ENCODE peak calls at places on chromosome 22, in nine cellular contexts. P is lower leg skin; B is NCI-H1092 treated with DMSO at 0.1 percent for 48 hours; W is left lung; Q is frontal cortex; H is SW 1271; N is kidney epithelial cell; R is CD4-positive, alpha-beta T cell; G is epithelial cell of prostate. C is an unnamed sample.

GRCh38 chr22:48485144-48486135 is 1342.2 kb downstream of the BRD1 start:
- DNase-seq in G (no peak), W (no peak), R (no peak), Q (no peak), H (no peak), B (no peak), P (peak), N (no peak), C (peak)

GRCh38 chr22:18104566-18104965 is 6.0 kb upstream of the TUBA8 start:
- DNase-seq in Q (no peak), B (no peak), H (no peak), N (no peak), G (no peak), W (no peak), R (no peak), P (no peak), C (no peak)

GRCh38 chr22:36431977-36432376 is 44.2 kb upstream of the MYH9 start:
- DNase-seq in N (no peak), R (no peak), B (no peak), W (no peak), P (no peak), Q (no peak), G (no peak), H (no peak), C (no peak)

GRCh38 chr22:39239561-39240423 is 5.0 kb downstream of the PDGFB start:
- DNase-seq in N (no peak), G (peak), H (no peak), B (no peak), Q (no peak), P (peak), W (peak), R (no peak), C (no peak)

GRCh38 chr22:42904049-42904448 is 47.0 kb upstream of the ARFGAP3 start:
- DNase-seq in B (no peak), N (no peak), R (no peak), H (no peak), Q (no peak), P (no peak), G (no peak), W (no peak), C (no peak)

GRCh38 chr22:26377170-26377825 is 51.8 kb upstream of the ASPHD2 start:
- DNase-seq in P (no peak), B (no peak), H (no peak), R (no peak), W (no peak), G (no peak), N (no peak), Q (no peak), C (no peak)

GRCh38 chr22:48263791-48264351 is 1501.4 kb downstream of the TBC1D22A start:
- DNase-seq in R (no peak), Q (no peak), G (no peak), B (no peak), P (peak), W (no peak), N (no peak), H (no peak), C (peak)

GRCh38 chr22:39388261-39389011 is 11.1 kb upstream of the TAB1 start:
- DNase-seq in Q (peak), H (peak), B (peak), R (peak), N (peak), G (no peak), W (peak), P (peak), C (peak)

GRCh38 chr22:35805466-35805865 is 87.8 kb downstream of the APOL5 start:
- DNase-seq in P (no peak), R (no peak), W (no peak), Q (no peak), B (no peak), H (no peak), G (no peak), N (no peak), C (no peak)

GRCh38 chr22:46549565-46549840 is 12.1 kb upstream of the CELSR1 start:
- DNase-seq in Q (no peak), H (no peak), B (no peak), R (no peak), W (no peak), G (no peak), P (no peak), N (no peak), C (peak)

GRCh38 chr22:49517211-49517610 is 310.5 kb downstream of the BRD1 start:
- DNase-seq in B (no peak), R (no peak), P (peak), W (no peak), Q (no peak), G (no peak), N (no peak), H (no peak), C (no peak)

GRCh38 chr22:44531487-44531886 is 33.5 kb upstream of the RTL6 start:
- DNase-seq in H (no peak), G (no peak), R (no peak), N (no peak), B (no peak), P (peak), W (no peak), Q (no peak), C (no peak)

GRCh38 chr22:49593509-49593908 is 234.2 kb downstream of the BRD1 start:
- DNase-seq in G (no peak), H (no peak), P (no peak), R (no peak), B (no peak), Q (no peak), W (no peak), N (no peak), C (no peak)

GRCh38 chr22:46053563-46054090 is 76.7 kb upstream of the WNT7B start:
- DNase-seq in R (peak), G (no peak), P (peak), Q (peak), N (no peak), B (no peak), W (peak), H (peak), C (peak)

GRCh38 chr22:39520874-39521857 is 804 bp downstream of the ATF4 start:
- DNase-seq in B (peak), H (peak), Q (peak), G (no peak), N (no peak), R (peak), P (peak), W (peak), C (peak)

GRCh38 chr22:36928181-36928580 is 14.8 kb downstream of the CSF2RB start:
- DNase-seq in B (no peak), W (no peak), P (peak), N (no peak), Q (no peak), H (no peak), G (no peak), R (no peak), C (no peak)

GRCh38 chr22:24208012-24208749 is 26.9 kb downstream of the SUSD2 start:
- DNase-seq in G (peak), N (peak), B (no peak), R (no peak), Q (peak), W (peak), P (peak), H (peak), C (no peak)

GRCh38 chr22:23243006-23243573 is 62.8 kb downstream of the BCR start:
- DNase-seq in Q (no peak), N (no peak), G (no peak), H (no peak), W (no peak), P (no peak), R (peak), B (no peak), C (no peak)

GRCh38 chr22:43228330-43228729 is 41.4 kb upstream of the TTLL12 start:
- DNase-seq in G (no peak), B (no peak), Q (no peak), R (peak), P (no peak), H (peak), N (no peak), W (no peak), C (no peak)